ENCODE peak calls at places on chromosomes 12 and 14, in five cellular contexts. M is tibial artery, P is uterus, T is hepatocyte, R is choroid plexus epithelial cell. G is an unnamed sample.

GRCh38 chr12:93060666-93061413 is 131.7 kb upstream of the EEA1 start:
- DNase-seq in M (no peak), P (peak; percentile 42), T (peak; percentile 67), R (peak; percentile 90), G (no peak)

GRCh38 chr14:68695326-68695768 is 97.5 kb downstream of the ZFP36L1 start:
- DNase-seq in M (peak; percentile 84), P (peak; percentile 74), T (no peak), R (peak; percentile 99), G (no peak)

GRCh38 chr12:49843411-49843810 is 505 bp upstream of the BCDIN3D start:
- DNase-seq in M (no peak), P (no peak), T (no peak), R (no peak), G (no peak)

GRCh38 chr12:26117321-26117720 is 7.5 kb downstream of the BHLHE41 start:
- DNase-seq in M (no peak), P (no peak), T (no peak), R (no peak), G (no peak)

GRCh38 chr12:73629171-73629570 is 908.5 kb upstream of the ATXN7L3B start:
- DNase-seq in M (no peak), P (no peak), T (no peak), R (no peak), G (no peak)

GRCh38 chr14:23564181-23564812 is 3.3 kb downstream of the AP1G2 start:
- DNase-seq in M (no peak), P (no peak), T (no peak), R (no peak), G (no peak)

GRCh38 chr14:22370084-22370847 is 218.8 kb downstream of the DAD1 start:
- DNase-seq in M (peak; percentile 63), P (no peak), T (no peak), R (no peak), G (peak; percentile 33)

GRCh38 chr12:39441963-39442894 is 691 bp downstream of the KIF21A start:
- DNase-seq in M (peak; percentile 37), P (peak; percentile 37), T (peak; percentile 59), R (no peak), G (peak; percentile 46)

GRCh38 chr12:126389215-126389841 is 1324.1 kb downstream of the AACS start:
- DNase-seq in M (no peak), P (no peak), T (peak; percentile 13), R (no peak), G (no peak)

GRCh38 chr12:69459477-69459876 is 10.7 kb upstream of the FRS2 start:
- DNase-seq in M (no peak), P (no peak), T (no peak), R (no peak), G (no peak)

GRCh38 chr12:49251357-49251756 is 13.5 kb upstream of the TUBA1C start:
- DNase-seq in M (no peak), P (no peak), T (no peak), R (no peak), G (no peak)

GRCh38 chr12:86601550-86602308 is 345.5 kb upstream of the MGAT4C start:
- DNase-seq in M (no peak), P (peak; percentile 9), T (no peak), R (no peak), G (no peak)

GRCh38 chr14:52069617-52070431 is 965 bp upstream of the NID2 start:
- DNase-seq in M (no peak), P (no peak), T (peak; percentile 31), R (peak; percentile 87), G (no peak)

GRCh38 chr12:7460375-7461259 is 16.7 kb upstream of the CD163L1 start:
- DNase-seq in M (peak; percentile 34), P (no peak), T (peak; percentile 76), R (peak; percentile 73), G (peak; percentile 36)

GRCh38 chr14:52068741-52069616 is at the start of gene NID2:
- DNase-seq in M (peak; percentile 87), P (peak; percentile 91), T (peak; percentile 90), R (peak; percentile 97), G (no peak)

GRCh38 chr12:94670075-94670474 is 19.7 kb upstream of the TMCC3 start:
- DNase-seq in M (no peak), P (no peak), T (no peak), R (no peak), G (peak; percentile 30)

GRCh38 chr14:76696361-76696760 is 64.9 kb upstream of the VASH1 start:
- DNase-seq in M (no peak), P (no peak), T (no peak), R (no peak), G (no peak)

GRCh38 chr12:6461401-6462233 is 8.9 kb downstream of the VAMP1 start:
- DNase-seq in M (peak; percentile 58), P (no peak), T (no peak), R (no peak), G (no peak)

GRCh38 chr14:31672709-31673108 is 111.5 kb downstream of the NUBPL start:
- DNase-seq in M (no peak), P (no peak), T (no peak), R (no peak), G (no peak)

GRCh38 chr12:105270671-105271255 is 34.8 kb upstream of the APPL2 start:
- DNase-seq in M (no peak), P (no peak), T (no peak), R (no peak), G (no peak)

GRCh38 chr14:76742961-76743360 is 18.3 kb upstream of the VASH1 start:
- DNase-seq in M (no peak), P (no peak), T (no peak), R (no peak), G (no peak)

GRCh38 chr12:115584156-115584555 is 693.3 kb downstream of the MED13L start:
- DNase-seq in M (no peak), P (no peak), T (no peak), R (no peak), G (no peak)

DNA sequence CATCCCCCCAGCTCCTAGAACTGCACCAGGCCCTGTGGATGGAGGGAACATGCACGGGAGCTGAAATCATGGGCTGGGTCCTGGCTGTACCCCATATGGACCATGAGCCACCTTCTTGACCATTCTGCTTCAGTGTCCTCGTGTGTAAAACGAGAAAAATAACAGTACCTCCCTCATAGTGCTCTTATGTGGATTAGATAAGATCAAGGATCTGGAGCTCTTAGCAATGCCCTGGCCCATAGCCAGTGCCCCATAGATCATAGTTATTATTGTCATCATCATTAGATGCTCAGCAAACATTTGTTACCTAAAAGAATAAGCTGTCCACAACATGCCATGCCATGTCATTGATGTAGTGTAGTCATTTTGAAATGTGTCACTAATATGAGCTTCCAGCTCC is 71.3 kb downstream of the SYNE3 start:
- DNase-seq in M (no peak), P (no peak), T (no peak), R (no peak), G (peak; percentile 15)
- TF ChIP-seq CTCF in M (no peak), P (no peak), T (no peak), R (no peak), G (no peak)

GRCh38 chr14:73637830-73638229 is 7.0 kb upstream of the DNAL1 start:
- DNase-seq in M (no peak), P (no peak), T (no peak), R (no peak), G (no peak)

GRCh38 chr14:73633517-73634332 is 11.1 kb upstream of the DNAL1 start:
- DNase-seq in M (peak; percentile 41), P (peak; percentile 64), T (peak; percentile 81), R (peak; percentile 85), G (peak; percentile 6)

GRCh38 chr14:73630009-73630780 is 14.6 kb upstream of the DNAL1 start:
- DNase-seq in M (no peak), P (no peak), T (no peak), R (no peak), G (no peak)

GRCh38 chr14:73633115-73633514 is 11.7 kb upstream of the DNAL1 start:
- DNase-seq in M (no peak), P (no peak), T (no peak), R (no peak), G (no peak)

DNA sequence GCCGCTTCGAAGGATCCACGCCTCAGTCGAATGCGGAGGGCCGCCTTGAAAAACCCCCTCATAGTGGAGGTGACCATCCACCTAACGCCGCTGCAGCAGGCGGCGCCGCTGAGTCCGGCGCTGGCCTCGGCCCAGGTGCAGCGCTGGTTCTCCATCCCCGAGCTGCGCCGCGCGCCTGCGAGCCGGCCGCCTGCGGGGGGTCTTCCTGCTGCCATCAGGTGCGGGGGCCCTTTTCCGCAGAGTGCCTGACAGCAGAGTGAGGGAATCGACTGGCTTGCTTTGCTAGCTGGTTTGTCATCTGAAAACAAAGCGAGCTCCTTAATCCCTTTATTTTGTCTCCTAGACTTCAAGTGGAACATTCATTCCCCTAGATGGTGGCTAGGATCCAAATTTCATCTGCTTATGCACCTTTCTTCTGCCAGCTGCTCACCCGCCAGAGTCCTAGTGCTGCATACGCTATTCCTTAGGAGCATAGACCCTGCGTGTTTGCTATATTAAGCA is 10.4 kb upstream of the DNAL1 start:
- DNase-seq in M (no peak), P (peak; percentile 58), T (peak; percentile 66), R (peak; percentile 36), G (no peak)
- H3K4me3 ChIP-seq in M (peak overlapping the region; percentile 78), P (peak overlapping the region; percentile 54), T (peak overlapping the region; percentile 31), R (peak overlapping the region; percentile 62), G (no peak overlapping the region)

GRCh38 chr12:47223848-47224213 is 144.1 kb upstream of the AMIGO2 start:
- DNase-seq in M (no peak), P (peak; percentile 42), T (peak; percentile 64), R (peak; percentile 57), G (no peak)
- TF ChIP-seq CTCF in M (no peak), P (no peak), T (no peak), R (no peak), G (no peak)

GRCh38 chr12:55933158-55933798 is 2.3 kb downstream of the DGKA start:
- DNase-seq in M (no peak), P (no peak), T (no peak), R (no peak), G (no peak)

GRCh38 chr12:55933799-55934174 is 2.8 kb downstream of the DGKA start:
- DNase-seq in M (no peak), P (no peak), T (no peak), R (no peak), G (no peak)

GRCh38 chr12:55931780-55932545 is 1.0 kb downstream of the DGKA start:
- DNase-seq in M (peak; percentile 46), P (peak; percentile 65), T (peak; percentile 80), R (peak; percentile 41), G (no peak)

GRCh38 chr12:55931317-55931779 is 386 bp downstream of the DGKA start:
- DNase-seq in M (peak; percentile 25), P (peak; percentile 33), T (no peak), R (peak; percentile 2), G (no peak)

DNA sequence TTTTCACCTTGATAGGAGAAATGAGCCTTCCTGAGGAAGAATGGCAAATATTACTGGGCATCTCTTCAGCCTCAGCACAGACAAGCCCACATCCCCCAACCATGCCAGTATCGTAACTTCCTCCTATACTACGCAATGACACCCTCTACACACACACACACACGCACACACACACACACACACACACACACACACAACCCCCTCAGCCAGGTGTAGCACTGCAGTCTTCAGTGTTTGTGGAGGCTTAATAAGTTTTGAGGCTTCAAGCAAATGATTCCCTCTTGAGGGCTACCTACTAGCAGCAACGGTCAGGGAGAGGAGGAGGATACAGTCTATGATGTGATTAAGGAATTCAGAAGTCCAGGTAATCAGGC is 1.6 kb downstream of the DGKA start:
- DNase-seq in M (no peak), P (no peak), T (no peak), R (peak; percentile 39), G (no peak)
- H3K4me3 ChIP-seq in M (peak overlapping the region; percentile 58), P (peak overlapping the region; percentile 77), T (peak overlapping the region; percentile 69), R (peak overlapping the region; percentile 78), G (peak overlapping the region; percentile 55)